ENCODE peak calls at places on chromosomes 16 and 17, in five cellular contexts. One of them, this sample, is unnamed.

GRCh38 chr17:81578561-81579225 is 26.5 kb upstream of the FAAP100 start:
- DNase-seq in coronary artery: no peak
- DNase-seq in SHP77: no peak
- DNase-seq in mammary epithelial cell: peak
- DNase-seq in progenitor cell of endocrine pancreas: no peak
- DNase-seq in this sample: no peak

GRCh38 chr16:47492428-47493357 is 31.6 kb downstream of the PHKB start:
- DNase-seq in coronary artery: peak
- DNase-seq in SHP77: no peak
- DNase-seq in mammary epithelial cell: no peak
- DNase-seq in progenitor cell of endocrine pancreas: no peak
- DNase-seq in this sample: no peak

GRCh38 chr17:10130263-10130662 is 68.1 kb downstream of the GAS7 start:
- DNase-seq in coronary artery: no peak
- DNase-seq in SHP77: no peak
- DNase-seq in mammary epithelial cell: no peak
- DNase-seq in progenitor cell of endocrine pancreas: no peak
- DNase-seq in this sample: peak

GRCh38 chr17:67245073-67245693 is at the start of gene HELZ:
- DNase-seq in coronary artery: peak
- DNase-seq in SHP77: peak
- DNase-seq in mammary epithelial cell: peak
- DNase-seq in progenitor cell of endocrine pancreas: peak
- DNase-seq in this sample: no peak

GRCh38 chr17:4657678-4658077 is 16.2 kb upstream of the ALOX15 start:
- DNase-seq in coronary artery: no peak
- DNase-seq in SHP77: no peak
- DNase-seq in mammary epithelial cell: no peak
- DNase-seq in progenitor cell of endocrine pancreas: no peak
- DNase-seq in this sample: no peak

GRCh38 chr16:6193718-6194117 is 1096.1 kb upstream of the EEF2KMT start:
- DNase-seq in coronary artery: no peak
- DNase-seq in SHP77: no peak
- DNase-seq in mammary epithelial cell: peak
- DNase-seq in progenitor cell of endocrine pancreas: peak
- DNase-seq in this sample: no peak

GRCh38 chr17:67959510-67959909 is 36.8 kb downstream of the C17orf58 start:
- DNase-seq in coronary artery: no peak
- DNase-seq in SHP77: no peak
- DNase-seq in mammary epithelial cell: no peak
- DNase-seq in progenitor cell of endocrine pancreas: no peak
- DNase-seq in this sample: no peak

GRCh38 chr16:31397101-31397660 is 4.0 kb downstream of the ITGAD start:
- DNase-seq in coronary artery: no peak
- DNase-seq in SHP77: no peak
- DNase-seq in mammary epithelial cell: no peak
- DNase-seq in progenitor cell of endocrine pancreas: no peak
- DNase-seq in this sample: no peak

GRCh38 chr16:65579050-65579449 is 457.2 kb upstream of the CDH11 start:
- DNase-seq in coronary artery: no peak
- DNase-seq in SHP77: no peak
- DNase-seq in mammary epithelial cell: no peak
- DNase-seq in progenitor cell of endocrine pancreas: no peak
- DNase-seq in this sample: no peak

GRCh38 chr16:8583199-8583598 is 7.1 kb downstream of the TMEM114 start:
- DNase-seq in coronary artery: no peak
- DNase-seq in SHP77: peak
- DNase-seq in mammary epithelial cell: peak
- DNase-seq in progenitor cell of endocrine pancreas: no peak
- DNase-seq in this sample: no peak

GRCh38 chr16:983044-984030 is 1.8 kb downstream of the SOX8 start:
- DNase-seq in coronary artery: no peak
- DNase-seq in SHP77: no peak
- DNase-seq in mammary epithelial cell: no peak
- DNase-seq in progenitor cell of endocrine pancreas: no peak
- DNase-seq in this sample: no peak

GRCh38 chr17:39011907-39012468 is 44.8 kb upstream of the FBXO47 start:
- DNase-seq in coronary artery: no peak
- DNase-seq in SHP77: no peak
- DNase-seq in mammary epithelial cell: no peak
- DNase-seq in progenitor cell of endocrine pancreas: no peak
- DNase-seq in this sample: no peak

GRCh38 chr17:46818319-46818928 is at the start of gene WNT3:
- DNase-seq in coronary artery: no peak
- DNase-seq in SHP77: no peak
- DNase-seq in mammary epithelial cell: no peak
- DNase-seq in progenitor cell of endocrine pancreas: no peak
- DNase-seq in this sample: no peak

GRCh38 chr17:17514993-17515920 is 19.1 kb upstream of the RASD1 start:
- DNase-seq in coronary artery: no peak
- DNase-seq in SHP77: no peak
- DNase-seq in mammary epithelial cell: no peak
- DNase-seq in progenitor cell of endocrine pancreas: no peak
- DNase-seq in this sample: peak

GRCh38 chr17:48491527-48492273 is 39.1 kb downstream of the HOXB1 start:
- DNase-seq in coronary artery: no peak
- DNase-seq in SHP77: no peak
- DNase-seq in mammary epithelial cell: no peak
- DNase-seq in progenitor cell of endocrine pancreas: no peak
- DNase-seq in this sample: no peak

GRCh38 chr17:1626333-1626732 is 2.3 kb downstream of the SLC43A2 start:
- DNase-seq in coronary artery: no peak
- DNase-seq in SHP77: no peak
- DNase-seq in mammary epithelial cell: no peak
- DNase-seq in progenitor cell of endocrine pancreas: no peak
- DNase-seq in this sample: no peak

GRCh38 chr17:76476736-76477135 is 9.3 kb downstream of the AANAT start:
- DNase-seq in coronary artery: no peak
- DNase-seq in SHP77: no peak
- DNase-seq in mammary epithelial cell: no peak
- DNase-seq in progenitor cell of endocrine pancreas: no peak
- DNase-seq in this sample: no peak

GRCh38 chr16:55015181-55015913 is 84.7 kb downstream of the IRX5 start:
- DNase-seq in coronary artery: no peak
- DNase-seq in SHP77: no peak
- DNase-seq in mammary epithelial cell: no peak
- DNase-seq in progenitor cell of endocrine pancreas: no peak
- DNase-seq in this sample: no peak

GRCh38 chr16:69851491-69852240 is 89.5 kb downstream of the WWP2 start:
- DNase-seq in coronary artery: no peak
- DNase-seq in SHP77: no peak
- DNase-seq in mammary epithelial cell: no peak
- DNase-seq in progenitor cell of endocrine pancreas: no peak
- DNase-seq in this sample: no peak

GRCh38 chr16:35516551-35516950 is 2057.1 kb downstream of the TP53TG3F start:
- DNase-seq in coronary artery: no peak
- DNase-seq in SHP77: peak
- DNase-seq in mammary epithelial cell: peak
- DNase-seq in progenitor cell of endocrine pancreas: no peak
- DNase-seq in this sample: no peak

GRCh38 chr16:23323224-23324030 is 21.3 kb downstream of the SCNN1B start:
- DNase-seq in coronary artery: no peak
- DNase-seq in SHP77: no peak
- DNase-seq in mammary epithelial cell: peak
- DNase-seq in progenitor cell of endocrine pancreas: no peak
- DNase-seq in this sample: no peak

This sample was measured in AG04449.